ENCODE peak calls at places on chromosomes 12 and 14, in four cellular contexts. I is AG09319, K is GM13977, O is GM12865. B is an unnamed sample.

GRCh38 chr14:93965968-93966474 is 10.3 kb downstream of the ASB2 start:
- DNase-seq in I (no peak), K (no peak), O (no peak), B (no peak)

GRCh38 chr12:49476091-49476490 is 62.7 kb upstream of the KCNH3 start:
- DNase-seq in K (no peak), O (no peak), I (no peak), B (no peak)

GRCh38 chr14:92589213-92589852 is 75.8 kb downstream of the RIN3 start:
- DNase-seq in I (no peak), K (no peak), O (peak; percentile 81), B (no peak)

GRCh38 chr12:131104464-131105350 is 151.0 kb downstream of the ADGRD1 start:
- DNase-seq in O (peak; percentile 87), I (peak; percentile 19), K (peak; percentile 85), B (peak; percentile 90)

GRCh38 chr14:80678436-80678835 is 263.1 kb downstream of the CEP128 start:
- DNase-seq in I (no peak), K (no peak), O (no peak), B (no peak)

GRCh38 chr14:102922490-102923200 is at the start of gene AMN:
- DNase-seq in I (no peak), O (peak; percentile 58), K (peak; percentile 66), B (peak; percentile 72)

GRCh38 chr12:101698782-101699347 is 1.4 kb downstream of the CHPT1 start:
- DNase-seq in K (peak; percentile 28), I (no peak), O (no peak), B (peak; percentile 33)

GRCh38 chr12:122790393-122791075 is 16.2 kb downstream of the CCDC62 start:
- DNase-seq in K (no peak), O (no peak), I (no peak), B (no peak)

GRCh38 chr12:127729381-127729780 is 537.6 kb upstream of the TMEM132C start:
- DNase-seq in I (no peak), O (no peak), K (no peak), B (no peak)

GRCh38 chr14:34376868-34377267 is 85.2 kb downstream of the SPTSSA start:
- DNase-seq in K (no peak), I (no peak), O (no peak), B (no peak)

GRCh38 chr14:73426877-73427276 is 31.5 kb downstream of the NUMB start:
- DNase-seq in K (no peak), I (peak; percentile 38), O (peak; percentile 14), B (no peak)

GRCh38 chr12:39205969-39206368 is 237.0 kb downstream of the KIF21A start:
- DNase-seq in I (no peak), O (peak; percentile 45), K (no peak), B (no peak)

GRCh38 chr14:101733211-101733610 is 28.3 kb upstream of the PPP2R5C start:
- DNase-seq in O (no peak), K (no peak), I (no peak), B (no peak)

GRCh38 chr12:21117995-21118394 is 13.0 kb upstream of the SLCO1B1 start:
- DNase-seq in I (no peak), K (no peak), O (no peak), B (no peak)

GRCh38 chr14:67487937-67488893 is at the start of gene TMEM229B:
- DNase-seq in O (peak; percentile 96), I (no peak), K (peak; percentile 91), B (peak; percentile 92)

GRCh38 chr14:96748371-96748770 is 48.8 kb upstream of the VRK1 start:
- DNase-seq in K (no peak), I (no peak), O (no peak), B (no peak)

DNA sequence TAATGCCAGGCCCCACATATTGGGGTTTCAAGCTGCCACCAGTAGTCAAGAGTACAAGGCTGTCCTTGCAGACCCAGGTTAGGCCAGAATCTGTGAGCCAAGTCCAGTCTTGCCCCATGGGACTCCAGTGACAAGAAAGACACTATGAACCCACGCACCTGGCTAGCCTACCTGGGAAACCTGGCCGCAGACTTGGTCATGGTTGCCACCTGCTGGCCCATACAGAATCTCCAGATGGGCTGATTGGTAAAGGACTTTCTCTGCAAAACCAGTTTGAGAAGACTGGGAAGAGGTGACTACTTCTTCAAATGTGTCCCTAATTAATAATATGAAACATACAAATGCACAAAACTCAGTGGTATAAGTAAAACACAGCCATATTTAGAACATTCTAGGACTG is 398.4 kb upstream of the FLRT2 start:
- DNase-seq in K (no peak), I (no peak), O (no peak), B (no peak)
- TF ChIP-seq CTCF in K (no peak), I (no peak), O (no peak), B (no peak)

GRCh38 chr12:116277393-116278258 is at the start of gene MED13L:
- DNase-seq in O (peak; percentile 92), I (peak; percentile 68), K (peak; percentile 99), B (peak; percentile 97)
- TF ChIP-seq CTCF in O (peak; percentile 20), I (peak; percentile 28), K (peak; percentile 55), B (peak; percentile 55)

GRCh38 chr14:52950410-52950897 is 396 bp downstream of the FERMT2 start:
- DNase-seq in O (peak; percentile 23), K (peak; percentile 39), I (no peak), B (no peak)
- TF ChIP-seq CTCF in O (no peak), K (no peak), I (no peak), B (no peak)

GRCh38 chr12:111270128-111270651 is 98.7 kb downstream of the PHETA1 start:
- DNase-seq in K (no peak), I (no peak), O (no peak), B (no peak)

GRCh38 chr12:111269688-111270087 is 99.2 kb downstream of the PHETA1 start:
- DNase-seq in O (no peak), K (no peak), I (no peak), B (no peak)

GRCh38 chr12:111270773-111271172 is 98.1 kb downstream of the PHETA1 start:
- DNase-seq in O (no peak), K (no peak), I (no peak), B (no peak)

GRCh38 chr12:111268738-111269572 is 99.9 kb downstream of the PHETA1 start:
- DNase-seq in I (no peak), O (peak; percentile 30), K (peak; percentile 50), B (peak; percentile 62)

GRCh38 chr12:111271674-111272418 is 97.0 kb downstream of the PHETA1 start:
- DNase-seq in K (no peak), O (no peak), I (no peak), B (no peak)
- TF ChIP-seq CTCF in K (peak; percentile 30), O (no peak), I (no peak), B (peak; percentile 14)

GRCh38 chr14:38210587-38211257 is 3.0 kb downstream of the SSTR1 start:
- DNase-seq in O (no peak), I (no peak), K (peak; percentile 13), B (peak; percentile 18)
- TF ChIP-seq CTCF in O (no peak), I (peak; percentile 35), K (no peak), B (no peak)

DNA sequence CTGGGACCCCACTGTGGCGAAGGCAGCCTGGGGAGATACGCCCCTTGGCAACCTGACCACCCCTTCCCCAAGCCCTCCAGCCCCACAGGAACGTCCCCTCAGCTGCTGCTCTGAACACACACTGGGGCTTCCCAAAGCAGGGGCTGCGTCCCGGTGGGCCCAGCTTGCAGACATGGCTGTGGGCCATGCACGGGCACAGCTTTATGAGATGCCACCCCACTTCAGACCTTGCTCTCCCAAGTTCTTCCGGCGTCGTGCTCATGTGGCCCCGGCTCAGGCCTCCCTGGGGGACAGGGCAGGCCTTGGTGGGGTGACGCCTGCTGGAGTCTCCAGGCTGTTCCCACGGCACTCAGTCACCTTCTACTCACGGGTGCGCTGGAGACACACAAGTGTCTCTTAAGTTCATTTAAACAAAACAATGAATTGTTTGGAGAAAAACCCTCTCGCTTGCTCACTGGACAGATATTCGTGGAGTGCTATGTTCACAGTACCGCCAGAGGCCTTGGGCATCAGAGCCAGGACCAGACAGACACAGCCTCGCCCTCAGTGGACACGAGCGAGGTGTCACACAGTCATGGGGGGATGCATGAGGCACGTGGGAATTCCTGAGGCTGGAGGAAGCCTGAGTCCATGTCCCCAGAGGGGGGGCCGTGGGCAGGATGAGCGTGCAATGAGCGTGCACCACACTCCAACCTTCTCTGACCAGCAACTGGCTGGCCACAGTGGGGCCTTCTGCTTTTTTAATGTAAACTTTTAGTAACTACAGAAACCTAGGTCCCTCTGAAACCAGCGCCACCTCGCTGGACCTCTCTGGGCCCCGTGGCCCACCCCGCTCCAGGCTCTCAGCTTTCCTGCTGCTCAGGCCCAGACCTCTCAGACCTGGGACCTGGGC is 4.3 kb downstream of the GALNT9 start:
- DNase-seq in O (no peak), K (no peak), I (no peak), B (no peak)
- TF ChIP-seq CTCF in O (no peak), K (no peak), I (no peak), B (no peak)

GRCh38 chr14:32512348-32512747 is 183.2 kb downstream of the AKAP6 start:
- DNase-seq in O (no peak), K (no peak), I (no peak), B (no peak)

GRCh38 chr14:32510815-32511214 is 181.7 kb downstream of the AKAP6 start:
- DNase-seq in K (no peak), I (no peak), O (no peak), B (no peak)

GRCh38 chr14:32512813-32513212 is 183.7 kb downstream of the AKAP6 start:
- DNase-seq in K (no peak), O (no peak), I (no peak), B (no peak)

GRCh38 chr14:32514236-32514635 is 185.1 kb downstream of the AKAP6 start:
- DNase-seq in O (no peak), K (no peak), I (no peak), B (no peak)

DNA sequence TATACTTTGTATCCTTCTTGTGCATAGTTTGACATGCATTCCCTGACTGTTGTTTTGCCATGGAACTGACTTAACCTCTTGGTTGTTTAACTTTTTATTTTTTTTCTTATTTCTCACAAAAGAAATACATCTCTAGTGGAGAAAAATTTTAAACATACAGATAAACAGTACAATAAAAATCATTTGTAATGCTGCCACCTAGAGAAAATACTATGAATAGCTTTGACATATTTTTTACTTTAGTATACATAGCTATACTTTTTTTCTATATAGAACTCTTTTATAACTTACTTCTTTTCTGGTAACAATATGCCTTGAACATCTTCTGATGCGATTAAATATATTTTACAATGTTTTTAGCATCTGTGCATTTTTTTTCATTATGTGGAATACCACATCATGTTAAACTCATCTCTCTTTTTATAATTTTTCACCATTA is 184.5 kb downstream of the AKAP6 start:
- DNase-seq in I (no peak), K (no peak), O (no peak), B (no peak)
- TF ChIP-seq CTCF in I (peak; percentile 38), K (peak; percentile 24), O (no peak), B (no peak)

B was measured in GM13976.